ENCODE peak calls at places on chromosomes 1 and 21, in eight cellular contexts. A is IMR-90; B is DMS153; K is H9; T is anterior cingulate cortex; Q is stimulated activated CD8-positive, alpha-beta memory T cell treated with anti-CD3 and anti-CD28 coated beads, Interleukin-7, amount 100 ng/mL, for 1 hour; D is RPMI7951; E is lower lobe of right lung. R is an unnamed sample.

GRCh38 chr1:159803946-159804695 is 2.0 kb downstream of the FCRL6 start:
- DNase-seq in A (no peak), B (no peak), K (no peak), T (no peak), Q (no peak), D (no peak), E (no peak), R (no peak)

GRCh38 chr1:234521802-234522185 is 42.8 kb upstream of the TARBP1 start:
- DNase-seq in A (no peak), B (no peak), K (no peak), T (no peak), Q (no peak), D (no peak), E (no peak), R (no peak)

GRCh38 chr1:109034382-109034781 is 7.5 kb downstream of the WDR47 start:
- DNase-seq in A (no peak), B (no peak), K (no peak), T (no peak), Q (no peak), D (no peak), E (no peak), R (no peak)

GRCh38 chr21:44255519-44255981 is 6.1 kb downstream of the DNMT3L start:
- DNase-seq in A (peak), B (no peak), K (no peak), T (no peak), Q (no peak), D (peak), E (peak), R (no peak)

GRCh38 chr1:17667641-17668040 is 87.5 kb upstream of the ACTL8 start:
- DNase-seq in A (no peak), B (no peak), K (no peak), T (no peak), Q (no peak), D (no peak), E (peak), R (no peak)

GRCh38 chr1:182120411-182121258 is 59.1 kb upstream of the ZNF648 start:
- DNase-seq in A (no peak), B (peak), K (no peak), T (peak), Q (no peak), D (peak), E (peak), R (peak)

GRCh38 chr21:46189959-46190490 is 5.8 kb upstream of the SPATC1L start:
- DNase-seq in A (no peak), B (no peak), K (no peak), T (no peak), Q (no peak), D (no peak), E (no peak), R (no peak)

GRCh38 chr1:85343213-85343611 is 66.8 kb upstream of the BCL10 start:
- DNase-seq in A (no peak), B (no peak), K (no peak), T (no peak), Q (no peak), D (no peak), E (no peak), R (no peak)